ENCODE peak calls at places on chromosomes 13 and 19, in four cellular contexts. P is midbrain, F is T-helper 17 cell, X is HTR-8/SVneo. C is an unnamed sample.

GRCh38 chr13:109385161-109385560 is 401.2 kb downstream of the IRS2 start:
- DNase-seq in P (no peak), F (no peak), X (no peak), C (no peak)

GRCh38 chr19:23440207-23440606 is 44.9 kb upstream of the ZNF91 start:
- DNase-seq in P (no peak), F (no peak), X (no peak), C (no peak)

GRCh38 chr13:21069561-21070004 is 8.2 kb upstream of the LATS2 start:
- DNase-seq in P (no peak), F (no peak), X (peak; percentile 67), C (no peak)

GRCh38 chr19:38213911-38214625 is 10.0 kb downstream of the DPF1 start:
- DNase-seq in P (peak; percentile 6), F (peak; percentile 36), X (no peak), C (no peak)

GRCh38 chr13:26482451-26483197 is 74.9 kb upstream of the WASF3 start:
- DNase-seq in P (peak; percentile 17), F (peak; percentile 48), X (peak; percentile 64), C (peak; percentile 71)

GRCh38 chr13:113044431-113045114 is 61.0 kb upstream of the F7 start:
- DNase-seq in P (peak; percentile 86), F (no peak), X (no peak), C (no peak)

GRCh38 chr13:64639206-64639605 is 2590.9 kb downstream of the PCDH9 start:
- DNase-seq in P (no peak), F (no peak), X (no peak), C (no peak)

GRCh38 chr19:50720921-50721291 is 1.3 kb upstream of the SHANK1 start:
- DNase-seq in P (no peak), F (no peak), X (no peak), C (no peak)

GRCh38 chr13:59276436-59276835 is 887.3 kb downstream of the DIAPH3 start:
- DNase-seq in P (no peak), F (no peak), X (no peak), C (no peak)